ENCODE peak calls at places on chromosomes 13 and 19, in eight cellular contexts. H is activated CD4-positive, alpha-beta T cell treated with anti-CD3 and anti-CD28 coated beads, Interleukin-2, amount 50 U/mL, for 4 hours; U is left cardiac atrium; O is kidney; X is breast epithelium; E is pancreas; Q is fibroblast of mammary gland; A is activated naive CD4-positive, alpha-beta T cell treated with anti-CD3 and anti-CD28 coated beads, Interleukin-2, amount 10 ng/mL, durations not matched to agents 7 days and 5 days. W is an unnamed sample.

GRCh38 chr19:38557205-38557799 is 60.5 kb downstream of the MAP4K1 start:
- DNase-seq in Q (no peak), U (no peak), X (no peak), A (peak), O (no peak), E (no peak), H (no peak), W (no peak)

GRCh38 chr13:74134777-74135305 is 637 bp upstream of the KLF12 start:
- DNase-seq in X (no peak), O (peak), Q (no peak), U (peak), H (peak), A (peak), E (peak), W (no peak)

GRCh38 chr19:39139305-39140194 is 14.0 kb downstream of the PAK4 start:
- DNase-seq in U (no peak), E (no peak), H (no peak), X (no peak), Q (no peak), O (no peak), A (no peak), W (peak)

GRCh38 chr13:51118809-51119431 is 7.8 kb upstream of the C13orf42 start:
- DNase-seq in E (no peak), U (no peak), O (no peak), X (no peak), A (no peak), H (no peak), Q (no peak), W (no peak)

GRCh38 chr13:52399708-52400107 is 6.3 kb downstream of the THSD1 start:
- DNase-seq in A (no peak), E (no peak), O (no peak), H (no peak), Q (peak), X (no peak), U (no peak), W (no peak)

GRCh38 chr19:1295169-1296012 is 9.7 kb downstream of the EFNA2 start:
- DNase-seq in X (no peak), H (no peak), A (peak), Q (no peak), E (peak), O (peak), U (no peak), W (no peak)

GRCh38 chr13:30904043-30904442 is 2.0 kb upstream of the MEDAG start:
- DNase-seq in A (no peak), X (no peak), O (no peak), E (no peak), H (no peak), Q (peak), U (no peak), W (no peak)

GRCh38 chr13:25901460-25902376 is 150.1 kb downstream of the SHISA2 start:
- DNase-seq in A (peak), O (no peak), H (peak), U (no peak), X (no peak), Q (peak), E (no peak), W (no peak)

GRCh38 chr13:104365430-104365829 is 1299.2 kb upstream of the SLC10A2 start:
- DNase-seq in H (no peak), X (no peak), E (no peak), O (no peak), Q (no peak), U (no peak), A (no peak), W (no peak)

GRCh38 chr13:33348366-33348765 is 62.8 kb upstream of the STARD13 start:
- DNase-seq in O (no peak), A (no peak), H (no peak), U (no peak), X (no peak), Q (peak), E (no peak), W (no peak)

GRCh38 chr19:45391346-45391745 is 13.5 kb downstream of the PPP1R13L start:
- DNase-seq in Q (peak), O (no peak), E (peak), A (no peak), U (no peak), X (no peak), H (no peak), W (no peak)

GRCh38 chr13:49303533-49304252 is 56.0 kb downstream of the CDADC1 start:
- DNase-seq in H (no peak), U (peak), X (peak), O (no peak), E (peak), Q (no peak), A (no peak), W (no peak)

GRCh38 chr19:6402834-6403608 is 10.1 kb upstream of the GTF2F1 start:
- DNase-seq in U (no peak), E (no peak), O (no peak), X (no peak), H (no peak), A (no peak), Q (peak), W (peak)

GRCh38 chr19:31301306-31301980 is 47.8 kb downstream of the TSHZ3 start:
- DNase-seq in U (no peak), X (no peak), H (no peak), O (no peak), Q (no peak), E (no peak), A (no peak), W (peak)